ENCODE peak calls at places on chromosomes 13 and 19, in eight cellular contexts. One of them, this sample, is unnamed.

GRCh38 chr13:99489028-99489427 is 12.2 kb upstream of the TM9SF2 start:
- DNase-seq in upper lobe of right lung: no peak
- DNase-seq in fibroblast of mammary gland: no peak
- DNase-seq in PC-9: no peak
- DNase-seq in right lobe of liver: no peak
- DNase-seq in fibroblast of pulmonary artery: no peak
- DNase-seq in gastrocnemius medialis: no peak
- DNase-seq in neural progenitor cell: no peak
- DNase-seq in this sample: no peak

GRCh38 chr13:112521073-112521685 is 66.8 kb downstream of the TUBGCP3 start:
- DNase-seq in gastrocnemius medialis: no peak
- DNase-seq in right lobe of liver: no peak
- DNase-seq in fibroblast of pulmonary artery: no peak
- DNase-seq in fibroblast of mammary gland: peak; percentile 29
- DNase-seq in PC-9: no peak
- DNase-seq in upper lobe of right lung: no peak
- DNase-seq in neural progenitor cell: no peak
- DNase-seq in this sample: no peak

GRCh38 chr19:3831601-3832000 is 37.2 kb downstream of the ZFR2 start:
- DNase-seq in right lobe of liver: no peak
- DNase-seq in fibroblast of mammary gland: no peak
- DNase-seq in fibroblast of pulmonary artery: no peak
- DNase-seq in neural progenitor cell: no peak
- DNase-seq in upper lobe of right lung: no peak
- DNase-seq in PC-9: no peak
- DNase-seq in gastrocnemius medialis: no peak
- DNase-seq in this sample: no peak

GRCh38 chr13:69324109-69324886 is 783.3 kb upstream of the ATXN8OS start:
- DNase-seq in fibroblast of mammary gland: peak; percentile 1
- DNase-seq in right lobe of liver: no peak
- DNase-seq in PC-9: no peak
- DNase-seq in fibroblast of pulmonary artery: peak; percentile 1
- DNase-seq in upper lobe of right lung: no peak
- DNase-seq in gastrocnemius medialis: no peak
- DNase-seq in neural progenitor cell: peak; percentile 29
- DNase-seq in this sample: no peak

GRCh38 chr19:31538879-31539278 is 189.6 kb upstream of the TSHZ3 start:
- DNase-seq in fibroblast of pulmonary artery: no peak
- DNase-seq in fibroblast of mammary gland: no peak
- DNase-seq in neural progenitor cell: no peak
- DNase-seq in upper lobe of right lung: no peak
- DNase-seq in right lobe of liver: no peak
- DNase-seq in PC-9: no peak
- DNase-seq in gastrocnemius medialis: no peak
- DNase-seq in this sample: no peak

GRCh38 chr19:11576186-11576585 is 1.3 kb downstream of the ACP5 start:
- DNase-seq in fibroblast of pulmonary artery: no peak
- DNase-seq in PC-9: no peak
- DNase-seq in fibroblast of mammary gland: no peak
- DNase-seq in neural progenitor cell: no peak
- DNase-seq in right lobe of liver: no peak
- DNase-seq in upper lobe of right lung: no peak
- DNase-seq in gastrocnemius medialis: no peak
- DNase-seq in this sample: no peak

GRCh38 chr13:67438465-67438864 is 208.3 kb upstream of the PCDH9 start:
- DNase-seq in gastrocnemius medialis: no peak
- DNase-seq in neural progenitor cell: peak; percentile 49
- DNase-seq in upper lobe of right lung: no peak
- DNase-seq in PC-9: no peak
- DNase-seq in fibroblast of mammary gland: no peak
- DNase-seq in right lobe of liver: no peak
- DNase-seq in fibroblast of pulmonary artery: no peak
- DNase-seq in this sample: no peak

GRCh38 chr19:42203700-42204099 is 13.8 kb downstream of the DEDD2 start:
- DNase-seq in fibroblast of pulmonary artery: no peak
- DNase-seq in right lobe of liver: no peak
- DNase-seq in fibroblast of mammary gland: no peak
- DNase-seq in gastrocnemius medialis: no peak
- DNase-seq in PC-9: no peak
- DNase-seq in upper lobe of right lung: no peak
- DNase-seq in neural progenitor cell: no peak
- DNase-seq in this sample: no peak

GRCh38 chr13:111554539-111555267 is 234.3 kb downstream of the TEX29 start:
- DNase-seq in fibroblast of pulmonary artery: no peak
- DNase-seq in upper lobe of right lung: no peak
- DNase-seq in fibroblast of mammary gland: no peak
- DNase-seq in gastrocnemius medialis: no peak
- DNase-seq in right lobe of liver: no peak
- DNase-seq in neural progenitor cell: no peak
- DNase-seq in PC-9: no peak
- DNase-seq in this sample: no peak

GRCh38 chr13:29497137-29497654 is 98.3 kb downstream of the SLC7A1 start:
- DNase-seq in fibroblast of mammary gland: peak; percentile 22
- DNase-seq in neural progenitor cell: peak; percentile 55
- DNase-seq in upper lobe of right lung: peak; percentile 65
- DNase-seq in right lobe of liver: no peak
- DNase-seq in fibroblast of pulmonary artery: peak; percentile 85
- DNase-seq in gastrocnemius medialis: no peak
- DNase-seq in PC-9: no peak
- DNase-seq in this sample: no peak

GRCh38 chr13:93244141-93244917 is 17.7 kb downstream of the GPC6 start:
- DNase-seq in PC-9: no peak
- DNase-seq in fibroblast of mammary gland: peak; percentile 65
- DNase-seq in gastrocnemius medialis: no peak
- DNase-seq in upper lobe of right lung: no peak
- DNase-seq in neural progenitor cell: peak; percentile 51
- DNase-seq in right lobe of liver: no peak
- DNase-seq in fibroblast of pulmonary artery: peak; percentile 51
- DNase-seq in this sample: no peak

GRCh38 chr19:10450853-10451609 is 30.7 kb downstream of the PDE4A start:
- DNase-seq in fibroblast of mammary gland: no peak
- DNase-seq in fibroblast of pulmonary artery: no peak
- DNase-seq in right lobe of liver: no peak
- DNase-seq in PC-9: no peak
- DNase-seq in upper lobe of right lung: no peak
- DNase-seq in neural progenitor cell: peak; percentile 51
- DNase-seq in gastrocnemius medialis: no peak
- DNase-seq in this sample: no peak

GRCh38 chr19:11942843-11943108 is 17.9 kb downstream of the ZNF700 start:
- DNase-seq in right lobe of liver: no peak
- DNase-seq in upper lobe of right lung: no peak
- DNase-seq in PC-9: no peak
- DNase-seq in fibroblast of mammary gland: no peak
- DNase-seq in fibroblast of pulmonary artery: no peak
- DNase-seq in gastrocnemius medialis: no peak
- DNase-seq in neural progenitor cell: no peak
- DNase-seq in this sample: no peak

GRCh38 chr19:52248256-52248655 is 21.1 kb upstream of the ZNF766 start:
- DNase-seq in fibroblast of pulmonary artery: peak; percentile 51
- DNase-seq in PC-9: peak; percentile 25
- DNase-seq in upper lobe of right lung: no peak
- DNase-seq in neural progenitor cell: peak; percentile 54
- DNase-seq in fibroblast of mammary gland: peak; percentile 49
- DNase-seq in right lobe of liver: peak; percentile 51
- DNase-seq in gastrocnemius medialis: no peak
- DNase-seq in this sample: no peak

GRCh38 chr13:38766799-38767198 is 79.9 kb downstream of the FREM2 start:
- DNase-seq in gastrocnemius medialis: no peak
- DNase-seq in fibroblast of pulmonary artery: no peak
- DNase-seq in fibroblast of mammary gland: no peak
- DNase-seq in PC-9: no peak
- DNase-seq in right lobe of liver: no peak
- DNase-seq in neural progenitor cell: no peak
- DNase-seq in upper lobe of right lung: no peak
- DNase-seq in this sample: no peak

GRCh38 chr19:41887711-41888382 is 4.9 kb downstream of the ARHGEF1 start:
- DNase-seq in upper lobe of right lung: peak; percentile 93
- DNase-seq in gastrocnemius medialis: no peak
- DNase-seq in PC-9: peak; percentile 97
- DNase-seq in neural progenitor cell: no peak
- DNase-seq in right lobe of liver: no peak
- DNase-seq in fibroblast of pulmonary artery: peak; percentile 29
- DNase-seq in fibroblast of mammary gland: peak; percentile 20
- DNase-seq in this sample: no peak

GRCh38 chr13:99417821-99418662 is 83.2 kb upstream of the TM9SF2 start:
- DNase-seq in right lobe of liver: peak; percentile 29
- DNase-seq in gastrocnemius medialis: no peak
- DNase-seq in upper lobe of right lung: peak; percentile 57
- DNase-seq in neural progenitor cell: no peak
- DNase-seq in PC-9: no peak
- DNase-seq in fibroblast of mammary gland: no peak
- DNase-seq in fibroblast of pulmonary artery: no peak
- DNase-seq in this sample: no peak

GRCh38 chr19:29784598-29785223 is 27.1 kb upstream of the CCNE1 start:
- DNase-seq in right lobe of liver: no peak
- DNase-seq in neural progenitor cell: no peak
- DNase-seq in gastrocnemius medialis: no peak
- DNase-seq in PC-9: no peak
- DNase-seq in upper lobe of right lung: no peak
- DNase-seq in fibroblast of pulmonary artery: no peak
- DNase-seq in fibroblast of mammary gland: no peak
- DNase-seq in this sample: no peak

GRCh38 chr13:36163303-36163702 is 32.1 kb upstream of the DCLK1 start:
- DNase-seq in neural progenitor cell: no peak
- DNase-seq in right lobe of liver: no peak
- DNase-seq in fibroblast of mammary gland: no peak
- DNase-seq in upper lobe of right lung: no peak
- DNase-seq in gastrocnemius medialis: no peak
- DNase-seq in fibroblast of pulmonary artery: no peak
- DNase-seq in PC-9: no peak
- DNase-seq in this sample: no peak

GRCh38 chr19:18919895-18920204 is 335 bp downstream of the DDX49 start:
- DNase-seq in PC-9: no peak
- DNase-seq in fibroblast of pulmonary artery: no peak
- DNase-seq in neural progenitor cell: no peak
- DNase-seq in right lobe of liver: no peak
- DNase-seq in gastrocnemius medialis: no peak
- DNase-seq in upper lobe of right lung: no peak
- DNase-seq in fibroblast of mammary gland: peak; percentile 15
- DNase-seq in this sample: no peak

GRCh38 chr19:11142528-11143171 is 12.9 kb downstream of the SPC24 start:
- DNase-seq in PC-9: peak; percentile 95
- DNase-seq in fibroblast of mammary gland: peak; percentile 94
- DNase-seq in upper lobe of right lung: peak; percentile 95
- DNase-seq in gastrocnemius medialis: peak; percentile 85
- DNase-seq in neural progenitor cell: peak; percentile 78
- DNase-seq in fibroblast of pulmonary artery: peak; percentile 98
- DNase-seq in right lobe of liver: peak; percentile 84
- DNase-seq in this sample: peak; percentile 82

GRCh38 chr19:48737360-48737998 is 2.9 kb downstream of the RASIP1 start:
- DNase-seq in right lobe of liver: no peak
- DNase-seq in fibroblast of pulmonary artery: no peak
- DNase-seq in fibroblast of mammary gland: no peak
- DNase-seq in upper lobe of right lung: no peak
- DNase-seq in neural progenitor cell: peak; percentile 69
- DNase-seq in PC-9: no peak
- DNase-seq in gastrocnemius medialis: no peak
- DNase-seq in this sample: no peak

GRCh38 chr13:101545521-101545920 is 93.0 kb downstream of the ITGBL1 start:
- DNase-seq in right lobe of liver: no peak
- DNase-seq in PC-9: no peak
- DNase-seq in gastrocnemius medialis: no peak
- DNase-seq in upper lobe of right lung: no peak
- DNase-seq in fibroblast of mammary gland: no peak
- DNase-seq in neural progenitor cell: no peak
- DNase-seq in fibroblast of pulmonary artery: no peak
- DNase-seq in this sample: no peak

GRCh38 chr13:97386832-97387486 is 47.0 kb upstream of the RAP2A start:
- DNase-seq in gastrocnemius medialis: no peak
- DNase-seq in PC-9: no peak
- DNase-seq in neural progenitor cell: no peak
- DNase-seq in fibroblast of mammary gland: no peak
- DNase-seq in fibroblast of pulmonary artery: no peak
- DNase-seq in upper lobe of right lung: peak; percentile 72
- DNase-seq in right lobe of liver: no peak
- DNase-seq in this sample: no peak
- H3K4me3 ChIP-seq in gastrocnemius medialis: no peak overlapping the region
- H3K4me3 ChIP-seq in PC-9: no peak overlapping the region
- H3K4me3 ChIP-seq in neural progenitor cell: no peak overlapping the region
- H3K4me3 ChIP-seq in fibroblast of mammary gland: no peak overlapping the region
- H3K4me3 ChIP-seq in fibroblast of pulmonary artery: no peak overlapping the region
- H3K4me3 ChIP-seq in upper lobe of right lung: no peak overlapping the region
- H3K4me3 ChIP-seq in right lobe of liver: no peak overlapping the region
- H3K4me3 ChIP-seq in this sample: no peak overlapping the region

DNA sequence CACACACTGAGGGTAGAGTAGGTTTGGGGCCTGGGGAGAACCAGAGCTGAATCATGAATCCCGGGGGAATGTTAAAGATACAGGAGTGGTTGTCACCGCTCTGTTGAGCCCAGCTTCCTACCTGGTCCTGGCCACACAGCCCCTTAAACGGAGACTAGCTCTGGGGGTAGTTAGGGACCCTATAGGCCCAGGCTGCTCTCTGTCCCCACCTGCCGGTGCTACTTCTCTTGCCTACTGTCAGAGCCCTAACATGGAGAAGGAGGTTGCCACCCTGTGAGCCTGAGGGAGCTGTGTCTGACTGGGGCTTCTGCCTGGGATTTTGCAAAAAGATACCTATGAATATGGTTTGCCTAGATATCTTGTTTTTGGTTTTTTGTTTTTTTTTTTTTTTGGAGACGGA is 36.6 kb upstream of the ZNF429 start:
- DNase-seq in right lobe of liver: no peak
- DNase-seq in PC-9: no peak
- DNase-seq in fibroblast of mammary gland: no peak
- DNase-seq in neural progenitor cell: peak; percentile 6
- DNase-seq in upper lobe of right lung: peak; percentile 25
- DNase-seq in gastrocnemius medialis: no peak
- DNase-seq in fibroblast of pulmonary artery: no peak
- DNase-seq in this sample: no peak
- TF ChIP-seq CTCF in right lobe of liver: no peak
- TF ChIP-seq CTCF in PC-9: peak; percentile 26
- TF ChIP-seq CTCF in fibroblast of mammary gland: no peak
- TF ChIP-seq CTCF in neural progenitor cell: peak; percentile 4
- TF ChIP-seq CTCF in upper lobe of right lung: no peak
- TF ChIP-seq CTCF in gastrocnemius medialis: no peak
- TF ChIP-seq CTCF in fibroblast of pulmonary artery: no peak
- TF ChIP-seq CTCF in this sample: no peak

GRCh38 chr19:8368136-8368535 is 4.2 kb downstream of the ANGPTL4 start:
- DNase-seq in neural progenitor cell: no peak
- DNase-seq in gastrocnemius medialis: no peak
- DNase-seq in upper lobe of right lung: no peak
- DNase-seq in PC-9: no peak
- DNase-seq in right lobe of liver: no peak
- DNase-seq in fibroblast of mammary gland: no peak
- DNase-seq in fibroblast of pulmonary artery: no peak
- DNase-seq in this sample: no peak
- H3K4me3 ChIP-seq in neural progenitor cell: no peak overlapping the region
- H3K4me3 ChIP-seq in gastrocnemius medialis: no peak overlapping the region
- H3K4me3 ChIP-seq in upper lobe of right lung: no peak overlapping the region
- H3K4me3 ChIP-seq in PC-9: no peak overlapping the region
- H3K4me3 ChIP-seq in right lobe of liver: no peak overlapping the region
- H3K4me3 ChIP-seq in fibroblast of mammary gland: no peak overlapping the region
- H3K4me3 ChIP-seq in fibroblast of pulmonary artery: no peak overlapping the region
- H3K4me3 ChIP-seq in this sample: no peak overlapping the region

GRCh38 chr13:60062502-60062901 is 101.2 kb downstream of the DIAPH3 start:
- DNase-seq in fibroblast of mammary gland: no peak
- DNase-seq in gastrocnemius medialis: no peak
- DNase-seq in neural progenitor cell: no peak
- DNase-seq in PC-9: no peak
- DNase-seq in right lobe of liver: no peak
- DNase-seq in upper lobe of right lung: no peak
- DNase-seq in fibroblast of pulmonary artery: no peak
- DNase-seq in this sample: no peak

GRCh38 chr13:60061737-60062136 is 102.0 kb downstream of the DIAPH3 start:
- DNase-seq in fibroblast of mammary gland: no peak
- DNase-seq in right lobe of liver: no peak
- DNase-seq in gastrocnemius medialis: no peak
- DNase-seq in upper lobe of right lung: no peak
- DNase-seq in PC-9: no peak
- DNase-seq in fibroblast of pulmonary artery: no peak
- DNase-seq in neural progenitor cell: no peak
- DNase-seq in this sample: no peak

GRCh38 chr13:60066206-60066605 is 97.5 kb downstream of the DIAPH3 start:
- DNase-seq in upper lobe of right lung: no peak
- DNase-seq in neural progenitor cell: no peak
- DNase-seq in fibroblast of mammary gland: no peak
- DNase-seq in PC-9: no peak
- DNase-seq in right lobe of liver: no peak
- DNase-seq in gastrocnemius medialis: no peak
- DNase-seq in fibroblast of pulmonary artery: no peak
- DNase-seq in this sample: no peak
- TF ChIP-seq CTCF in upper lobe of right lung: no peak
- TF ChIP-seq CTCF in neural progenitor cell: no peak
- TF ChIP-seq CTCF in fibroblast of mammary gland: no peak
- TF ChIP-seq CTCF in PC-9: no peak
- TF ChIP-seq CTCF in right lobe of liver: no peak
- TF ChIP-seq CTCF in gastrocnemius medialis: no peak
- TF ChIP-seq CTCF in fibroblast of pulmonary artery: no peak
- TF ChIP-seq CTCF in this sample: no peak